ENCODE peak calls at places on chromosome 7, in six cellular contexts. K is cardiac fibroblast, C is AG10803, Q is K562, H is AG04449, R is foreskin fibroblast. E is an unnamed sample.

GRCh38 chr7:34677491-34677890 is 19.5 kb downstream of the NPSR1 start:
- DNase-seq in K (no peak), C (no peak), Q (no peak), H (no peak), R (no peak), E (no peak)

GRCh38 chr7:157865351-157866165 is 528.8 kb downstream of the DNAJB6 start:
- DNase-seq in K (no peak), C (no peak), Q (no peak), H (no peak), R (no peak), E (no peak)

GRCh38 chr7:102197161-102197560 is 89.5 kb upstream of the SH2B2 start:
- DNase-seq in K (no peak), C (no peak), Q (no peak), H (no peak), R (no peak), E (no peak)

GRCh38 chr7:116560021-116560970 is 35.5 kb downstream of the CAV1 start:
- DNase-seq in K (no peak), C (no peak), Q (no peak), H (no peak), R (peak), E (peak)

GRCh38 chr7:65554-65953 is 126.8 kb upstream of the FAM20C start:
- DNase-seq in K (peak), C (peak), Q (no peak), H (no peak), R (peak), E (peak)

GRCh38 chr7:122802211-122802833 is 83.9 kb downstream of the CADPS2 start:
- DNase-seq in K (peak), C (no peak), Q (no peak), H (no peak), R (no peak), E (no peak)

GRCh38 chr7:158101821-158102450 is 485.7 kb downstream of the PTPRN2 start:
- DNase-seq in K (no peak), C (no peak), Q (no peak), H (no peak), R (no peak), E (no peak)

GRCh38 chr7:74066626-74067025 is 17.0 kb upstream of the LIMK1 start:
- DNase-seq in K (no peak), C (no peak), Q (no peak), H (no peak), R (no peak), E (no peak)

GRCh38 chr7:101239951-101240220 is 2.3 kb upstream of the CLDN15 start:
- DNase-seq in K (no peak), C (no peak), Q (no peak), H (no peak), R (no peak), E (no peak)

GRCh38 chr7:50358808-50359207 is 54.3 kb downstream of the IKZF1 start:
- DNase-seq in K (no peak), C (no peak), Q (peak), H (no peak), R (no peak), E (no peak)

GRCh38 chr7:922334-923107 is 32.0 kb downstream of the ADAP1 start:
- DNase-seq in K (no peak), C (no peak), Q (no peak), H (no peak), R (no peak), E (no peak)

GRCh38 chr7:31370610-31371009 is 30.1 kb upstream of the NEUROD6 start:
- DNase-seq in K (no peak), C (no peak), Q (no peak), H (no peak), R (no peak), E (peak)

GRCh38 chr7:5428470-5429252 is 5.0 kb upstream of the TNRC18 start:
- DNase-seq in K (peak), C (peak), Q (peak), H (no peak), R (peak), E (peak)

DNA sequence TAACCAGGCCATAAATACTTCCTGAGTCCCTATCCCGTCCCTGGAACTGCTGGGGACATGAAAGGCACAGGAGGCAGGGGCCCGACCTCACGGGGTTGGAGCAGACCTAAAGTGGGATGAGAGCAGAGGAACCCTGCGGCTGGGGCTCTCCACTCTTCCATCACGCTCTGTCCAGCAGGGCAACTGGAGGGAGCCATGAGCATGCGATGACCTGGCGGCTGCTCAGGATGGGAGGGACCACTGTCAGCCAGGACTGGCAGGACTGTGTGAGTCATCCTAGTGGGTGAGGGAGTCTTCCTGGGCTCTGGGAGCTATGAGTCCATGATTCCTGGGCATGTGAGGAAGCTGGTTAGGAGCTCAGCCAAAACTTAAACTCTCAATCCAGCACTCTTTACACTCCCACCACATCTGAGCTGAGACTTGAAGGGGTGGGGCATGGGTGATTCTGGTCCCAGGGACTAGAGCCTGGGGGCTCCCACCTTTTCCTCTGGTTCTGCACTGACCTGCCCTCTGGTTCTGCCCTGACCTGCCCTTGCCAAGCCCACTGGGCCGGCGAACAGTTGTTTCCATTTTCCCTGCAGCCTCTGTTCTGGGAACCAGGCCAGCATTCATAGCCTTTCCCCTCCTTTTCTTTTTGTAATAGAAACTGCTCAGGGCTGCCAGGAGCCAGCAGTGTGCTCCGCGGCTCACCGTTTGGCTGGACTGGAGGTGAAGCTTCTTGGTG is 47.1 kb downstream of the SYPL1 start:
- DNase-seq in K (peak), C (peak), Q (peak), H (peak), R (peak), E (peak)
- H3K4me3 ChIP-seq in K (peak), C (peak), Q (no peak), H (peak), R (peak), E (peak)

GRCh38 chr7:80224416-80224815 is 89.8 kb downstream of the GNAI1 start:
- DNase-seq in K (no peak), C (no peak), Q (no peak), H (no peak), R (no peak), E (no peak)

GRCh38 chr7:80230327-80230726 is 95.7 kb downstream of the GNAI1 start:
- DNase-seq in K (no peak), C (peak), Q (no peak), H (no peak), R (peak), E (no peak)

GRCh38 chr7:80220022-80220421 is 85.4 kb downstream of the GNAI1 start:
- DNase-seq in K (no peak), C (no peak), Q (no peak), H (no peak), R (no peak), E (no peak)

DNA sequence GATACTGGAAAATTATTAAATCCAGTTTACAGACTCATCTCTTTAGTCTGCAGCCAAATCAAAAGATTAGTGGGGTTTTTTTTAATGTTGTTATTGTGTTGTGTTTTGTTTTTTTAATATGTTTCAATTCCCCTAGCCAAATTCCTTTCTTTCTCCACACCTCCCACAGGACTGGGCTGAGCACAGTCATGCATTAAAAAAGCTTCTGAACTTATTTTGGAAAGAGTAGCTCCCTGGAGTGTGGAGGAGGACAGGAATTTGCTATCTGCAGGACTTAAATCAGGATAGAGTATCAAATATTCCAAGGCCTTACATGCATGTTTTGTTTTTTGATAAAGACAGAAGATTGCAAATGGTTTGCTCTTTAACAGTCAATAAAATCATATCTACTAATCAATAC is 90.7 kb downstream of the GNAI1 start:
- DNase-seq in K (peak), C (peak), Q (no peak), H (no peak), R (no peak), E (peak)
- H3K4me3 ChIP-seq in K (no peak), C (no peak), Q (no peak), H (no peak), R (no peak), E (no peak)

DNA sequence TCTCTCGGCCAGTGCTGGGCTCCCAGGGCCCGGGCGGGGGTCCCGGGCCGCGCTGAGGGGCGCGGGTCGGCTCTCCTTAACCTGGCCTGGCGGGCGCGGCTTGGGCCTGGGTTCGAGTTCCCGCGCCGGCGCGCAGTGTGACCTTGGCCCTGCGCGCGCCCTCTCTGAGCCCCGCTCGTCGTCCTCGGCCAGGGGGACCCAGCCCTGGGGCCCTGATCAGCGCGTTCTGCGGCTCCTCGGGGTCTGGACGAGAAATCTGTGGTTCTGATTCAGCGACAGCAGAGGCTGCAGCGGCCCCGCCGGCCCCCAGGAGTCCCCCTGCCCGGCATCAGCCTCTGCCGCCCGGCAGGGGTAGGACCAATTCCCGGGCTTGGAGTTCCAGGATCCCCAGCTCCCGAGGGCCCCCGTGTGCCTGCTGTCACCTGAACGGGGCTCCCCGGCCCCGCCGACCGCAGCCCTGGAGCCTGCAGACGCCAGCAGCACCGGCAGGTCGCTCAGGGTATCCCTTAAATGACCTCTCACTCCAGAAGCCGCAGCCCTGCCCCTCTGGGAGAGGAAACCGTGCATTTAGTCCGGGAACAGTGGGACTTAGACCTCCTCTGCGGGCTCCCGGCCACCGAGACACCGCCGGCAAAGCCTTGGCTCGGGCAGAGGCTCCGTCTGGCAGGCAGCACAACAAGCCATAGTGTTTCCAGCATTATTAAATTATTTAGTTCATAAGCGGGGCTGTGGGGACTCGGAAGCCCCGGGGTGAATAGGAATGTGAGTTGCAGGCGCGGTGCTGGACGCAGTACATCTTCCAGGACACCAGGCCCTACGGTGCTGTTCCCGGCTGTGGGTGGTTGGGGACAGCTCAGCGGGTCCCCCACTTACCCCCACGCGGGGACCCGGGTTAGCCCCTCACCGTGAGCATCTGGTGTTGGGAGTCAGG is 572 bp downstream of the CHST12 start:
- DNase-seq in K (peak), C (peak), Q (peak), H (no peak), R (peak), E (peak)
- H3K4me3 ChIP-seq in K (peak), C (peak), Q (peak), H (peak), R (peak), E (peak)

GRCh38 chr7:12696001-12696400 is 8.6 kb downstream of the ARL4A start:
- DNase-seq in K (no peak), C (no peak), Q (peak), H (no peak), R (no peak), E (no peak)
- H3K4me3 ChIP-seq in K (no peak), C (no peak), Q (no peak), H (no peak), R (no peak), E (no peak)

GRCh38 chr7:151410405-151411390 is 860 bp upstream of the WDR86 start:
- DNase-seq in K (peak), C (no peak), Q (no peak), H (no peak), R (peak), E (no peak)
- H3K4me3 ChIP-seq in K (no peak), C (no peak), Q (no peak), H (peak), R (peak), E (peak)

DNA sequence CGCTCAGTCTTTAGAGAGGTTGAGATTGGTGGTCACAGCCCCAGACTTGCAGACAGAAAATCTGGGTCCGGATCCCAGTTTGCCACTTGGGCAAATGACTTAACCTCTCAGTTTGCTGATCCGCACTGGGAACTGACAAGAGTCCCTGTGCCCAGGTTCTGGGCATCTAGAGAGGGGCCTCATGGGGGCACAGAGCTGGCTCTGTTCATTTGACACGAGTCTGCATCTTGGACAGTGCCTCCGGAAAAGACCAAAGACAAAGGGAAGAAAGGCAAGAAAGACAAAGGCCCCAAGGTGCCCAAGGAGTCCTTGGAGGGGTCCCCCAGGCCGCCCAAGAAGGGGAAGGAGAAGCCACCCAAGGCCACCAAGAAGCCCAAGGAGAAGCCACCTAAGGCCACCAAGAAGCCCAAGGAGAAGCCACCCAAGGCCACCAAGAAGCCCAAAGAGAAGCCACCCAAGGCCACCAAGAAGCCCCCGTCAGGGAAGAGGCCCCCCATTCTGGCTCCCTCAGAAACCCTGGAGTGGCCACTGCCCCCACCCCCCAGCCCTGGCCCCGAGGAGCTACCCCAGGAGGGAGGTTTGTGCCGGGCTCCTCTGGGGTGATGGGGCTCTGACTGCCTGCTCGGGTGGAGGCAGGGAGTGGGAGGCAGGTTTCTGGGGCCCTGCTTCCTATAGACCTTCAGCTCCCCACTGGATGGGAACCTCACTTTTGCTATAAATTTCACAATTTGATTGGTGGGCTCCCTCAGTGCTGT is 2.3 kb downstream of the AEBP1 start:
- DNase-seq in K (no peak), C (no peak), Q (no peak), H (no peak), R (no peak), E (no peak)
- H3K4me3 ChIP-seq in K (no peak), C (peak), Q (no peak), H (peak), R (peak), E (peak)

GRCh38 chr7:93053209-93053945 is 64.4 kb downstream of the SAMD9 start:
- DNase-seq in K (no peak), C (no peak), Q (peak), H (no peak), R (no peak), E (no peak)
- H3K4me3 ChIP-seq in K (no peak), C (no peak), Q (no peak), H (no peak), R (no peak), E (no peak)

E was measured in fibroblast of the aortic adventitia.